ENCODE peak calls at places on chromosomes 6 and 20, in six cellular contexts. One of them, this sample, is unnamed.

GRCh38 chr6:36149436-36149835 is 19.1 kb downstream of the MAPK13 start:
- DNase-seq in breast epithelium: no peak
- DNase-seq in foreskin fibroblast: no peak
- DNase-seq in B cell: no peak
- DNase-seq in astrocyte: no peak
- DNase-seq in mucosa of descending colon: no peak
- DNase-seq in this sample: no peak

GRCh38 chr20:37377346-37378081 is 31.6 kb downstream of the SRC start:
- DNase-seq in B cell: no peak
- DNase-seq in breast epithelium: no peak
- DNase-seq in mucosa of descending colon: no peak
- DNase-seq in foreskin fibroblast: no peak
- DNase-seq in astrocyte: no peak
- DNase-seq in this sample: no peak

GRCh38 chr6:1687402-1687801 is 77.7 kb downstream of the FOXC1 start:
- DNase-seq in B cell: no peak
- DNase-seq in astrocyte: no peak
- DNase-seq in mucosa of descending colon: no peak
- DNase-seq in foreskin fibroblast: no peak
- DNase-seq in breast epithelium: no peak
- DNase-seq in this sample: no peak

GRCh38 chr6:13615802-13616140 is 636 bp downstream of the NOL7 start:
- DNase-seq in astrocyte: peak
- DNase-seq in B cell: no peak
- DNase-seq in breast epithelium: no peak
- DNase-seq in mucosa of descending colon: peak
- DNase-seq in foreskin fibroblast: peak
- DNase-seq in this sample: peak

GRCh38 chr6:62891065-62891647 is 320.1 kb upstream of the FKBP1C start:
- DNase-seq in astrocyte: no peak
- DNase-seq in mucosa of descending colon: peak
- DNase-seq in breast epithelium: no peak
- DNase-seq in B cell: no peak
- DNase-seq in foreskin fibroblast: no peak
- DNase-seq in this sample: no peak

GRCh38 chr6:80932364-80932763 is 820.1 kb downstream of the TENT5A start:
- DNase-seq in breast epithelium: no peak
- DNase-seq in foreskin fibroblast: peak
- DNase-seq in astrocyte: peak
- DNase-seq in mucosa of descending colon: no peak
- DNase-seq in B cell: no peak
- DNase-seq in this sample: no peak

GRCh38 chr6:88725111-88725711 is 238.2 kb downstream of the RNGTT start:
- DNase-seq in B cell: no peak
- DNase-seq in mucosa of descending colon: no peak
- DNase-seq in breast epithelium: no peak
- DNase-seq in astrocyte: peak
- DNase-seq in foreskin fibroblast: no peak
- DNase-seq in this sample: peak

GRCh38 chr6:41028618-41029486 is 10.2 kb downstream of the UNC5CL start:
- DNase-seq in B cell: no peak
- DNase-seq in foreskin fibroblast: no peak
- DNase-seq in breast epithelium: no peak
- DNase-seq in mucosa of descending colon: no peak
- DNase-seq in astrocyte: no peak
- DNase-seq in this sample: no peak

GRCh38 chr6:160995271-160995670 is 3.7 kb downstream of the MAP3K4 start:
- DNase-seq in breast epithelium: no peak
- DNase-seq in foreskin fibroblast: no peak
- DNase-seq in B cell: no peak
- DNase-seq in astrocyte: no peak
- DNase-seq in mucosa of descending colon: no peak
- DNase-seq in this sample: no peak

GRCh38 chr6:160992323-160993314 is 1.1 kb downstream of the MAP3K4 start:
- DNase-seq in mucosa of descending colon: peak
- DNase-seq in foreskin fibroblast: peak
- DNase-seq in astrocyte: peak
- DNase-seq in breast epithelium: no peak
- DNase-seq in B cell: no peak
- DNase-seq in this sample: no peak

GRCh38 chr6:160987265-160987664 is 4.3 kb upstream of the MAP3K4 start:
- DNase-seq in breast epithelium: no peak
- DNase-seq in B cell: no peak
- DNase-seq in astrocyte: no peak
- DNase-seq in foreskin fibroblast: no peak
- DNase-seq in mucosa of descending colon: no peak
- DNase-seq in this sample: no peak

GRCh38 chr6:160990847-160991410 is 640 bp upstream of the MAP3K4 start:
- DNase-seq in astrocyte: no peak
- DNase-seq in foreskin fibroblast: no peak
- DNase-seq in B cell: no peak
- DNase-seq in breast epithelium: no peak
- DNase-seq in mucosa of descending colon: no peak
- DNase-seq in this sample: no peak

GRCh38 chr6:160991411-160992322 is at the start of gene MAP3K4:
- DNase-seq in foreskin fibroblast: peak
- DNase-seq in breast epithelium: peak
- DNase-seq in B cell: peak
- DNase-seq in mucosa of descending colon: peak
- DNase-seq in astrocyte: peak
- DNase-seq in this sample: peak
- TF ChIP-seq CTCF in foreskin fibroblast: no peak
- TF ChIP-seq CTCF in breast epithelium: no peak
- TF ChIP-seq CTCF in B cell: no peak
- TF ChIP-seq CTCF in mucosa of descending colon: no peak
- TF ChIP-seq CTCF in astrocyte: no peak
- TF ChIP-seq CTCF in this sample: no peak

GRCh38 chr6:57221191-57221935 is 744 bp downstream of the RAB23 start:
- DNase-seq in astrocyte: peak
- DNase-seq in breast epithelium: peak
- DNase-seq in foreskin fibroblast: peak
- DNase-seq in mucosa of descending colon: peak
- DNase-seq in B cell: peak
- DNase-seq in this sample: peak
- TF ChIP-seq CTCF in astrocyte: no peak
- TF ChIP-seq CTCF in breast epithelium: peak
- TF ChIP-seq CTCF in foreskin fibroblast: peak
- TF ChIP-seq CTCF in mucosa of descending colon: no peak
- TF ChIP-seq CTCF in B cell: peak
- TF ChIP-seq CTCF in this sample: no peak

DNA sequence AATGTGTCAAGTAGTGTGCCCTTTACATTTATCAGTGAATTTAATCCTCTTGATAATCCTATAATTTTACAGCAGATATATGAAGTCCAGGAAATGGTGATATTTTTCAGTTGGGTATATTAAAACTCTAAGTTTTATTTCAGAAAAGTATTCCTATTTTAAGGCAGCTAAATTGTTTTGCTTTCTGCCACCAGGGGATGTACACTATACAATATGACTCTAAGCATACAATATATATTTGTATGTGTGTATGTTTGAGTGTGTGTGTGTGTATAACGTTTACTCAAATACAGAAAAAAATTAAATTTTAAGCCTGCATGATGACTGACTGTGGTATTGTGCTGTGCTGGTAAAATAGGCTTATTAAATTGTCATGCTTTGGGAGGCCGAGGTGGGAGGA is 102.0 kb upstream of the RUNX2 start:
- DNase-seq in mucosa of descending colon: no peak
- DNase-seq in B cell: no peak
- DNase-seq in breast epithelium: no peak
- DNase-seq in astrocyte: no peak
- DNase-seq in foreskin fibroblast: no peak
- DNase-seq in this sample: no peak
- TF ChIP-seq CTCF in mucosa of descending colon: no peak
- TF ChIP-seq CTCF in B cell: no peak
- TF ChIP-seq CTCF in breast epithelium: no peak
- TF ChIP-seq CTCF in astrocyte: no peak
- TF ChIP-seq CTCF in foreskin fibroblast: no peak
- TF ChIP-seq CTCF in this sample: peak

GRCh38 chr20:49320460-49320859 is 42.6 kb upstream of the ZNFX1 start:
- DNase-seq in foreskin fibroblast: no peak
- DNase-seq in breast epithelium: no peak
- DNase-seq in mucosa of descending colon: no peak
- DNase-seq in B cell: no peak
- DNase-seq in astrocyte: peak
- DNase-seq in this sample: no peak

GRCh38 chr20:49324306-49324705 is 46.4 kb upstream of the ZNFX1 start:
- DNase-seq in B cell: no peak
- DNase-seq in breast epithelium: no peak
- DNase-seq in astrocyte: no peak
- DNase-seq in mucosa of descending colon: no peak
- DNase-seq in foreskin fibroblast: no peak
- DNase-seq in this sample: no peak

GRCh38 chr20:49319204-49319809 is 41.5 kb upstream of the ZNFX1 start:
- DNase-seq in foreskin fibroblast: no peak
- DNase-seq in B cell: no peak
- DNase-seq in astrocyte: no peak
- DNase-seq in mucosa of descending colon: no peak
- DNase-seq in breast epithelium: no peak
- DNase-seq in this sample: no peak

GRCh38 chr20:49325981-49326380 is 48.1 kb upstream of the ZNFX1 start:
- DNase-seq in astrocyte: peak
- DNase-seq in breast epithelium: no peak
- DNase-seq in foreskin fibroblast: peak
- DNase-seq in mucosa of descending colon: no peak
- DNase-seq in B cell: no peak
- DNase-seq in this sample: no peak

DNA sequence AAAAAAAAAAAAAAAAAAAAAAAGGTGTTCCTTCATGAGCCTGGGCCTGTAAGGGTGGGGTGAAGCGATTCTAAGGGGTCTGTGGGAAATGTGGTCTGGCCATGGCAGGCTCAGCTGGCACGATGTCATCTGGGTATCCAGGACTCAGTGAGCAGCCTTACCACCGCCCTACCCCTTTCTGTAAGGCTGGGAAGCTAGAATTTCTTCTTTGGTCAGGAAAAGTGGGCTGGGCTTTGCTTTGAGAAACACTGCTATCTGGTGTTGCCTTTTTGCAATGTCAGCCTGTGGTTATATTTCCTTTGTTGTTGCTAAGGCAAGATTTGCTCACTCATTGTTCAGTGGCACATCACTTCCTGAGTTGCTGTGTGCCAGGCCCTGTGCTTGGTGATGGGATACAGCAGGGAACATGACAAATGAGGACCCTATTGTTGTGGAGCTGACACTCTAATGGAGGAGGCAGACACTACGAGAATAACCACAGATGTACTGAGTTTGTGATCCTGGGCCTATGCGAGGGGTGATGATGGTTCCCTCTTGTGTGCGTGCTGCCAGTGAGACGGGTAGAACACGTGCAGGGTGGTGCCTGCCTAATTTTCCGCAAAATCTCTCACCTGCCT is 45.9 kb upstream of the ZNFX1 start:
- DNase-seq in astrocyte: peak
- DNase-seq in B cell: no peak
- DNase-seq in breast epithelium: no peak
- DNase-seq in mucosa of descending colon: peak
- DNase-seq in foreskin fibroblast: peak
- DNase-seq in this sample: no peak
- TF ChIP-seq CTCF in astrocyte: peak
- TF ChIP-seq CTCF in B cell: no peak
- TF ChIP-seq CTCF in breast epithelium: peak
- TF ChIP-seq CTCF in mucosa of descending colon: no peak
- TF ChIP-seq CTCF in foreskin fibroblast: peak
- TF ChIP-seq CTCF in this sample: no peak

GRCh38 chr6:108655840-108656650 is 95.3 kb downstream of the FOXO3 start:
- DNase-seq in astrocyte: peak
- DNase-seq in B cell: no peak
- DNase-seq in breast epithelium: no peak
- DNase-seq in foreskin fibroblast: peak
- DNase-seq in mucosa of descending colon: no peak
- DNase-seq in this sample: no peak
- TF ChIP-seq CTCF in astrocyte: no peak
- TF ChIP-seq CTCF in B cell: no peak
- TF ChIP-seq CTCF in breast epithelium: no peak
- TF ChIP-seq CTCF in foreskin fibroblast: no peak
- TF ChIP-seq CTCF in mucosa of descending colon: no peak
- TF ChIP-seq CTCF in this sample: no peak

GRCh38 chr20:35511814-35512420 is 17.5 kb downstream of the C20orf173 start:
- DNase-seq in astrocyte: peak
- DNase-seq in mucosa of descending colon: peak
- DNase-seq in foreskin fibroblast: peak
- DNase-seq in B cell: no peak
- DNase-seq in breast epithelium: no peak
- DNase-seq in this sample: no peak
- TF ChIP-seq CTCF in astrocyte: peak
- TF ChIP-seq CTCF in mucosa of descending colon: no peak
- TF ChIP-seq CTCF in foreskin fibroblast: peak
- TF ChIP-seq CTCF in B cell: no peak
- TF ChIP-seq CTCF in breast epithelium: peak
- TF ChIP-seq CTCF in this sample: peak

This sample was measured in mesothelial cell of epicardium.